ENCODE peak calls at places on chromosomes 5 and 9, in five cellular contexts. Q is HCT116, A is fibroblast of lung, V is mucosa of descending colon, W is body of pancreas. F is an unnamed sample.

GRCh38 chr5:139637438-139638089 is 10.6 kb upstream of the CXXC5 start:
- DNase-seq in Q (no peak), A (peak; percentile 84), V (peak; percentile 86), W (peak; percentile 94), F (peak; percentile 90)

GRCh38 chr5:2137444-2138050 is 254.8 kb upstream of the IRX4 start:
- DNase-seq in Q (no peak), A (no peak), V (no peak), W (no peak), F (no peak)

GRCh38 chr5:53113947-53114346 is 4.4 kb upstream of the MOCS2 start:
- DNase-seq in Q (no peak), A (no peak), V (no peak), W (no peak), F (no peak)

GRCh38 chr5:17233488-17233887 is 16.1 kb downstream of the BASP1 start:
- DNase-seq in Q (no peak), A (peak; percentile 75), V (no peak), W (no peak), F (no peak)

GRCh38 chr5:179192891-179193470 is 132.8 kb downstream of the ZNF354C start:
- DNase-seq in Q (no peak), A (no peak), V (no peak), W (no peak), F (no peak)

GRCh38 chr5:98775962-98776687 is 2.7 kb downstream of the RGMB start:
- DNase-seq in Q (no peak), A (peak; percentile 96), V (no peak), W (no peak), F (no peak)

GRCh38 chr9:110213413-110214044 is 5.6 kb upstream of the C9orf152 start:
- DNase-seq in Q (no peak), A (no peak), V (no peak), W (peak; percentile 72), F (no peak)

GRCh38 chr5:178790371-178790770 is 59.9 kb upstream of the ZNF354A start:
- DNase-seq in Q (no peak), A (no peak), V (no peak), W (no peak), F (no peak)

GRCh38 chr5:2215059-2215458 is 332.3 kb upstream of the IRX4 start:
- DNase-seq in Q (no peak), A (no peak), V (no peak), W (no peak), F (no peak)

GRCh38 chr5:112127856-112128255 is 291.2 kb downstream of the EPB41L4A start:
- DNase-seq in Q (no peak), A (no peak), V (no peak), W (no peak), F (no peak)

GRCh38 chr5:124740991-124741583 is 5.4 kb downstream of the ZNF608 start:
- DNase-seq in Q (no peak), A (peak; percentile 90), V (no peak), W (no peak), F (no peak)

GRCh38 chr9:19431361-19432171 is 22.8 kb downstream of the ACER2 start:
- DNase-seq in Q (no peak), A (peak; percentile 45), V (no peak), W (peak; percentile 36), F (no peak)

GRCh38 chr5:131277875-131278795 is 14.3 kb downstream of the CDC42SE2 start:
- DNase-seq in Q (no peak), A (no peak), V (no peak), W (no peak), F (no peak)

GRCh38 chr5:59380350-59380951 is 513.1 kb downstream of the PDE4D start:
- DNase-seq in Q (peak; percentile 37), A (peak; percentile 95), V (no peak), W (no peak), F (peak; percentile 35)

GRCh38 chr9:79353856-79354520 is 217.8 kb upstream of the TLE4 start:
- DNase-seq in Q (no peak), A (peak; percentile 92), V (no peak), W (no peak), F (no peak)

GRCh38 chr5:13946111-13946510 is 1.6 kb upstream of the DNAH5 start:
- DNase-seq in Q (no peak), A (peak; percentile 69), V (no peak), W (no peak), F (no peak)

GRCh38 chr9:7974335-7975005 is 174.9 kb upstream of the DMAC1 start:
- DNase-seq in Q (no peak), A (no peak), V (no peak), W (no peak), F (peak; percentile 15)

GRCh38 chr9:89422151-89422918 is 75.6 kb downstream of the SEMA4D start:
- DNase-seq in Q (no peak), A (peak; percentile 60), V (no peak), W (no peak), F (peak; percentile 83)

GRCh38 chr5:125367702-125368101 is 621.3 kb upstream of the ZNF608 start:
- DNase-seq in Q (no peak), A (peak; percentile 62), V (no peak), W (no peak), F (no peak)

GRCh38 chr9:34540826-34541225 is 18.0 kb upstream of the ENHO start:
- DNase-seq in Q (no peak), A (peak; percentile 55), V (no peak), W (no peak), F (no peak)

GRCh38 chr5:173640166-173640804 is 23.8 kb upstream of the BOD1 start:
- DNase-seq in Q (no peak), A (no peak), V (no peak), W (no peak), F (no peak)

GRCh38 chr9:21674894-21675293 is 127.5 kb upstream of the MTAP start:
- DNase-seq in Q (peak; percentile 80), A (peak; percentile 60), V (no peak), W (no peak), F (no peak)

GRCh38 chr5:99378443-99378842 is 449.6 kb upstream of the CHD1 start:
- DNase-seq in Q (no peak), A (no peak), V (no peak), W (no peak), F (no peak)

DNA sequence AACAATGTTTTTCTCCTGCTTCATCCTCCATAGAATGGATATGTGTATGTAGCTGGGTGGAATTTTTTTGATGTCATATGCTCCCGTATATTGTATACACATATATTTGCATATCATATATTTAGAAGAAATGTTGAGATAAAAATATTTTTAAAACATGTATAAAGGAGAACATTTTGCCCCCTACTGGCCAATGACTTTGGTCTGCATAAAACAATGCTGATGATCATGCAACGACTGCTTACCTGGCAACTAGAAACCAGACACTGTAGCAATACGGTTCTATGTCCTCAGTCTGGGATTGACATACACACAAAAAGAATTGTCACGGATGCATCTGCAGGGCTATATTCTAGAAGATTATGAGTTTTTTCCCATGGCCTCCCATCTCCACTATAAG is 503.6 kb downstream of the ELAVL2 start:
- DNase-seq in Q (no peak), A (no peak), V (peak; percentile 10), W (no peak), F (no peak)
- TF ChIP-seq CTCF in Q (no peak), A (peak; percentile 33), V (no peak), W (no peak), F (no peak)

GRCh38 chr5:177432905-177433657 is 6.6 kb downstream of the GRK6 start:
- DNase-seq in Q (no peak), A (no peak), V (no peak), W (no peak), F (no peak)

GRCh38 chr5:177432143-177432904 is 5.8 kb downstream of the GRK6 start:
- DNase-seq in Q (no peak), A (no peak), V (no peak), W (no peak), F (no peak)

GRCh38 chr5:177430972-177431316 is 4.5 kb downstream of the GRK6 start:
- DNase-seq in Q (no peak), A (no peak), V (no peak), W (no peak), F (peak; percentile 49)

GRCh38 chr5:177430146-177430951 is 3.9 kb downstream of the GRK6 start:
- DNase-seq in Q (no peak), A (no peak), V (no peak), W (no peak), F (peak; percentile 69)

DNA sequence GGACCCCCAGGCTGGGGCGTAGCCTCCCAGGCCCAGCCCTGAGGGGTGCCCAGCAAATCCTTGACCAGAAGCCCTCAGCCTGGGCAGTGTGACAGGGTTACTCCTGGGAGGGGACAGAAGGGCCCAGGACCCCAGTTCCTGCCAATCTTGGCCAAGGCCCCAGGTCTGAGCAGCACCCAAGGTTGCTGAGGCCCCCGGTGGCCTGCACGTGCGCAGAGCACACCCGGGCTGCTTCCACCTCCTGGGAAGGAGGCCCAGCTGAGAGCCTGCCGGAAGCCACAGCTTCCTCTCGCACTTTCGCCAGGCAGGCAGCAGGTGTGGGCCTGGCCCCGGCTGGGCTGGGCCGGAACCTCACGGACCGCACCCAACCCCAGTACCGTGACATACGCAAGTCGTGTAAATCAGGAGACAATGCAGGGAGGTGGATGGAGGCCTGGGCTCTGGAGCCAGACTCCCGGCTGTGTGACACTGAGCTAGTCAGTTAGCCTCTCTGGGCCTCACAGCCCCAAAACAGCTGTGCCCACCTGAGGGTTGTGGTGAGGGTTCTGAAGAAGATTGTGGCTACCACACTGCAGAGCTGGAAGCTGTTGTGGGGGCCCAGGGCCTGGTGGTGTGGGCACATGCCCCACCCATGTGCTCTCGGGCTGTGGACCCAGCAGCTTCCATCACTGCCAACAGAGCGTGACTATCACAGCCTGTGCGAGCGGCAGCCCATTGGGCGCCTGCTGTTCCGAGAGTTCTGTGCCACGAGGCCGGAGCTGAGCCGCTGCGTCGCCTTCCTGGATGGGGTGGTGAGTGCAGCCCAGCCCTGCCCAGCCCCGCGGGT is 5.1 kb downstream of the GRK6 start:
- DNase-seq in Q (no peak), A (no peak), V (peak; percentile 63), W (no peak), F (peak; percentile 95)
- H3K4me3 ChIP-seq in Q (no peak overlapping the region), A (no peak overlapping the region), V (no peak overlapping the region), W (no peak overlapping the region), F (peak overlapping the region; percentile 36)

GRCh38 chr5:150446583-150446982 is 3.0 kb downstream of the RPS14 start:
- DNase-seq in Q (no peak), A (no peak), V (no peak), W (no peak), F (no peak)
- H3K36me3 ChIP-seq in Q (peaks cover 60% of the 10 kb centered on the region), A (peaks cover 35% of the 10 kb centered on the region), V (peaks cover 13% of the 10 kb centered on the region), W (peaks cover 15% of the 10 kb centered on the region), F (peaks cover 36% of the 10 kb centered on the region)

GRCh38 chr9:124449381-124450151 is 685 bp upstream of the ADGRD2 start:
- DNase-seq in Q (no peak), A (no peak), V (no peak), W (no peak), F (no peak)

GRCh38 chr9:124452326-124452725 is 2.1 kb downstream of the ADGRD2 start:
- DNase-seq in Q (no peak), A (no peak), V (no peak), W (no peak), F (no peak)

GRCh38 chr9:124450931-124451661 is 845 bp downstream of the ADGRD2 start:
- DNase-seq in Q (no peak), A (no peak), V (no peak), W (no peak), F (no peak)

GRCh38 chr9:124448019-124448418 is 2.2 kb upstream of the ADGRD2 start:
- DNase-seq in Q (no peak), A (no peak), V (no peak), W (peak; percentile 32), F (no peak)

GRCh38 chr9:124450241-124450924 is at the start of gene ADGRD2:
- DNase-seq in Q (no peak), A (peak; percentile 37), V (no peak), W (peak; percentile 31), F (no peak)
- TF ChIP-seq CTCF in Q (no peak), A (no peak), V (no peak), W (no peak), F (no peak)

F was measured in GM06990.